ENCODE peak calls at places on chromosomes 2 and 18, in five cellular contexts. L is fibroblast of the aortic adventitia, W is fibroblast of lung, Q is coronary artery, E is MCF 10A. P is an unnamed sample.

GRCh38 chr2:88669371-88670214 is 21.9 kb upstream of the RPIA start:
- DNase-seq in W (peak; percentile 62), E (peak; percentile 62), L (peak; percentile 74), Q (no peak), P (no peak)

GRCh38 chr2:9770308-9771100 is 72.8 kb upstream of the TAF1B start:
- DNase-seq in L (peak; percentile 82), Q (peak; percentile 74), E (peak; percentile 89), W (peak; percentile 78), P (no peak)

GRCh38 chr18:68402784-68403183 is 312.1 kb downstream of the TMX3 start:
- DNase-seq in W (no peak), Q (no peak), E (no peak), L (no peak), P (no peak)

GRCh38 chr2:217842038-217842437 is 160.8 kb downstream of the TNS1 start:
- DNase-seq in Q (no peak), L (no peak), E (no peak), W (no peak), P (no peak)

GRCh38 chr2:80246449-80247025 is 58.0 kb downstream of the LRRTM1 start:
- DNase-seq in L (no peak), Q (no peak), E (no peak), W (no peak), P (no peak)

GRCh38 chr2:219002395-219003266 is 9.4 kb upstream of the CRYBA2 start:
- DNase-seq in L (no peak), E (peak; percentile 33), W (peak; percentile 8), Q (no peak), P (no peak)

GRCh38 chr2:39313575-39313974 is 69.8 kb upstream of the CDKL4 start:
- DNase-seq in L (peak; percentile 52), W (peak; percentile 29), Q (no peak), E (peak; percentile 27), P (no peak)

GRCh38 chr18:28855524-28855923 is 678.6 kb upstream of the CDH2 start:
- DNase-seq in Q (no peak), W (peak; percentile 11), E (peak; percentile 36), L (peak; percentile 86), P (no peak)

GRCh38 chr2:20955277-20956026 is 88.4 kb downstream of the APOB start:
- DNase-seq in Q (no peak), W (no peak), E (no peak), L (no peak), P (no peak)

GRCh38 chr2:236173734-236174607 is 5.8 kb upstream of the GBX2 start:
- DNase-seq in Q (peak; percentile 28), E (no peak), W (no peak), L (no peak), P (no peak)

GRCh38 chr2:226247289-226248275 is 552.0 kb downstream of the IRS1 start:
- DNase-seq in E (peak; percentile 13), Q (no peak), L (peak; percentile 25), W (peak; percentile 15), P (no peak)
- TF ChIP-seq CTCF in E (peak; percentile 4), Q (no peak), L (peak; percentile 11), W (no peak), P (no peak)

GRCh38 chr2:29718326-29718725 is 203.1 kb downstream of the ALK start:
- DNase-seq in Q (no peak), E (no peak), W (no peak), L (no peak), P (no peak)

GRCh38 chr2:29715655-29716054 is 205.7 kb downstream of the ALK start:
- DNase-seq in L (no peak), E (no peak), Q (no peak), W (no peak), P (no peak)

GRCh38 chr2:29719626-29720025 is 201.8 kb downstream of the ALK start:
- DNase-seq in W (no peak), Q (no peak), E (no peak), L (no peak), P (no peak)

GRCh38 chr2:29714333-29714732 is 207.1 kb downstream of the ALK start:
- DNase-seq in Q (no peak), L (no peak), E (no peak), W (no peak), P (no peak)
- TF ChIP-seq CTCF in Q (no peak), L (no peak), E (no peak), W (no peak), P (no peak)

GRCh38 chr18:34821669-34822210 is 111.6 kb downstream of the DTNA start:
- DNase-seq in W (peak; percentile 86), L (no peak), E (no peak), Q (no peak), P (no peak)
- TF ChIP-seq CTCF in W (peak; percentile 13), L (no peak), E (no peak), Q (no peak), P (no peak)

GRCh38 chr2:32118055-32118454 is 47.6 kb upstream of the SLC30A6 start:
- DNase-seq in E (no peak), W (no peak), L (no peak), Q (no peak), P (no peak)
- TF ChIP-seq CTCF in E (no peak), W (no peak), L (no peak), Q (no peak), P (no peak)

GRCh38 chr2:127810637-127811396 is at the start of gene WDR33:
- DNase-seq in E (peak; percentile 91), L (peak; percentile 78), Q (peak; percentile 87), W (peak; percentile 81), P (peak; percentile 86)
- TF ChIP-seq CTCF in E (peak; percentile 18), L (no peak), Q (no peak), W (no peak), P (no peak)

DNA sequence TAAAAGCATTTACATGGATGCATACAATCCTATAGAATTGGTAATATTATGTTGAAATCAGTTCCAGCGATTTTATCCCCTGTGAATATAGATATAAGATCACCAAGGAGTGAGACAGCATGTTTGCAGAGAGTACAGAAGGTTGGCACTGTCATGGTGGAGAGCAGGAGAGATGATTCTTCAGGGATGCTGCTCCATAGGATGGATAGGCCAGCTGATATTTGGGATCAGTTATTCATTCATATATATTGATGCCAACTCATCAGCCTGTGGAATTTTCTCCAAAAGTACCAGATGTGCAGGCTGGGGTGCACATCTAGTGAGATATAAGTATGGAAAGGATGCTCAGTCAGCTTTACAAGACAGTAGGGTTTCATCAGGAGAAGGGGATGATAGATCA is 139.9 kb downstream of the IKZF2 start:
- DNase-seq in L (no peak), W (no peak), E (no peak), Q (no peak), P (no peak)
- TF ChIP-seq CTCF in L (no peak), W (no peak), E (no peak), Q (no peak), P (no peak)

P was measured in natural killer cell.